ENCODE peak calls at places on chromosomes 3 and 15, in six cellular contexts. E, J, G, T, C and V are unnamed samples.

GRCh38 chr3:46593979-46594378 is 18.3 kb upstream of the FAM240A start:
- DNase-seq in E (no peak), J (no peak), G (no peak), T (no peak), C (no peak), V (no peak)

GRCh38 chr15:64251121-64251520 is 88.3 kb upstream of the PPIB start:
- DNase-seq in E (no peak), J (no peak), G (no peak), T (no peak), C (no peak), V (no peak)

GRCh38 chr3:148233403-148233802 is 464.3 kb upstream of the AGTR1 start:
- DNase-seq in E (no peak), J (no peak), G (no peak), T (no peak), C (no peak), V (no peak)

GRCh38 chr15:70291696-70292510 is 194.2 kb upstream of the TLE3 start:
- DNase-seq in E (no peak), J (no peak), G (no peak), T (no peak), C (no peak), V (no peak)

GRCh38 chr3:141441381-141442365 is 45.2 kb upstream of the RASA2 start:
- DNase-seq in E (peak; percentile 51), J (peak; percentile 35), G (peak; percentile 69), T (peak; percentile 79), C (peak; percentile 69), V (no peak)

GRCh38 chr3:77134801-77135200 is 94.9 kb downstream of the ROBO2 start:
- DNase-seq in E (no peak), J (no peak), G (no peak), T (no peak), C (no peak), V (no peak)

GRCh38 chr15:77187751-77188464 is 117.0 kb upstream of the TSPAN3 start:
- DNase-seq in E (no peak), J (no peak), G (peak; percentile 80), T (peak; percentile 61), C (peak; percentile 18), V (no peak)

GRCh38 chr3:124202754-124203153 is 210.8 kb upstream of the ROPN1 start:
- DNase-seq in E (no peak), J (no peak), G (peak; percentile 58), T (no peak), C (peak; percentile 11), V (no peak)

GRCh38 chr3:118987466-118987865 is 47.2 kb downstream of the IGSF11 start:
- DNase-seq in E (peak; percentile 69), J (no peak), G (peak; percentile 57), T (no peak), C (peak; percentile 13), V (no peak)

GRCh38 chr15:84752195-84752594 is 3.8 kb downstream of the ZNF592 start:
- DNase-seq in E (no peak), J (no peak), G (no peak), T (no peak), C (no peak), V (no peak)

GRCh38 chr15:84749111-84749991 is 959 bp downstream of the ZNF592 start:
- DNase-seq in E (peak; percentile 28), J (no peak), G (peak; percentile 41), T (peak; percentile 86), C (peak; percentile 41), V (no peak)

GRCh38 chr15:84750583-84751092 is 2.2 kb downstream of the ZNF592 start:
- DNase-seq in E (no peak), J (no peak), G (no peak), T (peak; percentile 85), C (no peak), V (no peak)

GRCh38 chr15:84747423-84748273 is 744 bp upstream of the ZNF592 start:
- DNase-seq in E (peak; percentile 80), J (peak; percentile 64), G (peak; percentile 70), T (peak; percentile 89), C (peak; percentile 78), V (no peak)

GRCh38 chr15:84748274-84749110 is at the start of gene ZNF592:
- DNase-seq in E (peak; percentile 89), J (peak; percentile 69), G (peak; percentile 89), T (peak; percentile 89), C (peak; percentile 89), V (peak; percentile 91)
- TF ChIP-seq CTCF in E (no peak), J (peak; percentile 32), G (no peak), T (no peak), C (no peak), V (peak; percentile 19)

DNA sequence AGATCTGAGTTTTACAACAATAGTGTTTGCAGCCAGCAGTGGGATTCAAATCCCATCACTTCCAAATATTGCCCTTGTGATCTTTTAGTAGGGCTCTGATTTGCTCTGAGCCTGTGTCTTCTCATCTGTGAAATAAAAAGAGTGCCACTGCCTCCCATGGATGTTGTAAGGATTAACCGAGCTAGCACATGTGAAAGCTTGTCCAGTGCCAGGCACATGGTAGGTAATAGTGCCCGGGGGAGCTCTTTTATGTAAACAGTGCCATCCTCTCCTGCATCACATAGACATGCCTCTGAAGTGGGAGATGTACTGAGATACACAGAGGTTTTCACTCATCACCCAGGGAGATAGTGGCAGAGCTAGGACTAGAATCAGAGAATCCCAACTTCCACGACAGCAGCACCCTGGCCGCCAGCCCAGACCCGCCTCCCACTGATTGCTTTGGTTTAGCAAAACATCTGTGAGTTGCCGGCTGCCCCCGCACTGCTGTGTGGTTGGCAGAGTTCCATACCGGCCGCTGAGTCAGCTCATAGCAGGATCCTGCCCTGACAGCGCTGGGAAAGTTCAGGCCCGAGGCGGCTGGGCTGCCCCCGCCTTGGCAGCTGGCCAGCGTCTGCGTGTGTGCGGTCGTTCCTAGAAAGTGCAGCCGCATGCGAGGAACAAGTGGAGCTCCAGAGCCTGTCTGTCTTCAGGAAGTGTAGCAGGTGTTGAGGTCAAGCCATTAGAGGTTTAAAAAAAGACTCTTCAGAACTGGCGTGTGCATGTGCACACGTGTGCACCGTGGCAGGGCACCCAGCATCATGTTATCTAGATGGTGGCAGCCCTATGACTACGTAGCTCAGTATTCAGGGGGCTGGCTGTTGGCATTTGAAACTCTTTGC is 5.0 kb downstream of the ARID3B start:
- DNase-seq in E (peak; percentile 94), J (no peak), G (peak; percentile 99), T (peak; percentile 99), C (peak; percentile 96), V (peak; percentile 100)
- TF ChIP-seq CTCF in E (no peak), J (no peak), G (no peak), T (no peak), C (no peak), V (no peak)

GRCh38 chr3:193673845-193674244 is 80.8 kb downstream of the OPA1 start:
- DNase-seq in E (no peak), J (no peak), G (no peak), T (no peak), C (no peak), V (no peak)
- TF ChIP-seq CTCF in E (no peak), J (peak; percentile 42), G (no peak), T (no peak), C (no peak), V (no peak)

DNA sequence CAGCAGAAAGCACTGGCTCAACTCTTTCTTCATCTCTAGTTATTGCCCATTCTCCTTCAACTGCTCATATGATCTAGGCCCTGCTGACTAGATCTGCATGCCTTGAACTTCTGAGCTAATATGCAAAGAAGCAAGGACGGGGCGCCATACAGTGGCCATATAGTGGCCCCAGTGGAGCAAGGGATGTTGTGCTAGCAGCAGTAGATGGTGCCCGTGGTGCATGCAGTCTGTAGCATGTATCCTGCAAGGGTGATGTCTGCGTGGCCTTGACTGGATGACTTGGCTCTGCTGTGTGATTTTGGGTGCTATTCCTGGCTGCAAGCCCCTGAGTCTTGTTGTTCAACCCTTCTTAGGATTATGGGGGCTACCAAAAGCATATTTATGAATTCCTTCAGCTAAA is 12.2 kb upstream of the NMD3 start:
- DNase-seq in E (no peak), J (no peak), G (no peak), T (peak; percentile 7), C (no peak), V (no peak)
- TF ChIP-seq CTCF in E (no peak), J (no peak), G (no peak), T (no peak), C (no peak), V (no peak)

GRCh38 chr15:40357246-40357645 is 773 bp upstream of the DISP2 start:
- DNase-seq in E (no peak), J (no peak), G (no peak), T (no peak), C (peak; percentile 48), V (no peak)

GRCh38 chr15:40355976-40356585 is 1.9 kb upstream of the DISP2 start:
- DNase-seq in E (no peak), J (no peak), G (no peak), T (no peak), C (no peak), V (no peak)

GRCh38 chr15:40353697-40354096 is 2.9 kb downstream of the PHGR1 start:
- DNase-seq in E (peak; percentile 60), J (no peak), G (no peak), T (no peak), C (peak; percentile 83), V (no peak)

GRCh38 chr15:40352221-40352901 is 1.5 kb downstream of the PHGR1 start:
- DNase-seq in E (no peak), J (no peak), G (no peak), T (no peak), C (peak; percentile 53), V (no peak)

DNA sequence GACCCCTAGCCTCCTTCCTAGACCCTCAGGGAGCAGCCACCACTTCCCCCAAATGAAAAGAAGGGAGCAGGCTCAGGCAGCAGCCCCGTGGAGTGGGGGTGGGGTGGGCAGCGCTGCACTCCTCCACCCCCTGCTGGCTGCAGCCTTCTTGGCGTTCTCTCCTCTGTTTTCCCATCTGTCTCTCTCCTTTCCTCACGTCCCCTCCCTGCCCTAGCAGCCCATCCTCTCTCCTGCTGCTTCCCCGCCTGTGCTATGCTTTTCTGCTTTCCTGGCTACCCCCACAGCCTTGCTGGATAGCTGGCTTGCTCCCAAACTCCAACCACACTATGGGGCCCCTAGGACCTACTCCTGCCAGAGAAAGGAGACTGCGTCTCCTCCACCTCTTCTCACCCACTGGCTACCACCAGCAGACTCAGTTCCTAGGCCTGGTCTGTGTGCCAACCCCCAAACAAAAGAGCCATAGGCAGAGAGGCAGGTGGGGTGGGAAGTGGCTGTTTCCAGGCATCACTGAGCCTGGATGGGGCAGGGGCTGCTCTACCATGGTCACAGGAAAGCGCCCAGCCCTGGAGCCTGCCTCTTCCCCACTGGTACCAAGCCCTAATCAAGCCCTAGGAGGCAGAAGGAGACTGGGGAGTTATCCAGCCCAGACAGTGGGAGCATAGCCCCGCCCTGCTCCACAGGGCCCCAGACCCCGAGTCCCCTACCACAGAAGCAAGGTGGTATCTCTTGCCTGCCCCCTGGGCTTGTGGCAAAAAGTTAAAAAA is 3.4 kb upstream of the DISP2 start:
- DNase-seq in E (no peak), J (no peak), G (no peak), T (peak; percentile 38), C (peak; percentile 11), V (no peak)
- TF ChIP-seq CTCF in E (peak; percentile 29), J (peak; percentile 39), G (peak; percentile 54), T (peak; percentile 43), C (no peak), V (peak; percentile 62)

DNA sequence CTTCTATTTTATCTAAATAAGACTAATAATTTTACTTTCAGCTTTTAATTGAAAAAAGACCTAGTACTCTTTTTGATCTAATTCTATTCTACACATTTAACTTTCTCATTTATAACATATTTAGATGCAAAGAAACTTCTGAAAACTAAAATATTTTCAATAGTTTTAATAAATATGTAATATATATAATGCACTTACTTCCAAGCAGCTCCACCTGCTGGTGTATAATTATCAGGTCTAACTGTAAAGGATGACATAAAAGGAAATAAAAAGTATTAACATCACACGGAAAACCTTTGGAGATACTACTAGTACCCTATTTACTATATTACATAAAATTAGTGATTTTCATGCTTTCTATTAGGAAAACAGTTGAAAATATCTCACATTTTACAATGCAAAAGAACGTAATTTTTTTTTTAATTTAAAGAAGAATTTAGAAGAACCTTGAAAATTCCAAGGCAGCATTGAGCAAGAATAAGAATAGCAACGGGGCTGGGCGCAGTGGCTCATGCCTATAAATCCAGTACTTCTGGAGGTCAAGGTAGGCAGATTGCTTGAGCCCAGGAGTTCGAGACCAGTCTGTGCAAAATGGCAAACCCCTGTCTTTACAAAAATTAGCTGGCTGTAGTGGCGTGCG is 10.2 kb downstream of the PLSCR5 start:
- DNase-seq in E (no peak), J (no peak), G (no peak), T (peak; percentile 6), C (no peak), V (no peak)
- TF ChIP-seq CTCF in E (no peak), J (peak; percentile 58), G (peak; percentile 39), T (no peak), C (peak; percentile 31), V (peak; percentile 58)